ENCODE peak calls at places on chromosomes 12 and 14, in eight cellular contexts. F is NCI-H2081, R is right cardiac atrium, C is T47D, N is hypothalamus, H is neuronal stem cell, S is ELR, P is H7. E is an unnamed sample.

GRCh38 chr12:57609091-57609780 is 2.0 kb upstream of the ARHGEF25 start:
- DNase-seq in F (no peak), R (peak; percentile 73), C (no peak), N (no peak), H (no peak), S (no peak), P (peak; percentile 80), E (no peak)

GRCh38 chr12:112111931-112112330 is 3.3 kb upstream of the NAA25 start:
- DNase-seq in F (no peak), R (no peak), C (no peak), N (no peak), H (no peak), S (no peak), P (no peak), E (no peak)

GRCh38 chr14:59754256-59754655 is 116.3 kb downstream of the RTN1 start:
- DNase-seq in F (no peak), R (no peak), C (no peak), N (no peak), H (no peak), S (peak; percentile 57), P (no peak), E (no peak)

GRCh38 chr12:101474248-101474647 is 888 bp upstream of the SPIC start:
- DNase-seq in F (no peak), R (no peak), C (no peak), N (no peak), H (no peak), S (no peak), P (no peak), E (no peak)

GRCh38 chr12:3201741-3202500 is 124.7 kb downstream of the TSPAN9 start:
- DNase-seq in F (no peak), R (no peak), C (no peak), N (no peak), H (no peak), S (no peak), P (peak; percentile 73), E (no peak)

GRCh38 chr12:49336645-49337584 is at the start of gene C1QL4:
- DNase-seq in F (peak; percentile 71), R (peak; percentile 93), C (peak; percentile 96), N (peak; percentile 21), H (peak; percentile 84), S (peak; percentile 82), P (peak; percentile 99), E (peak; percentile 73)

GRCh38 chr14:29442720-29443119 is 484.9 kb downstream of the PRKD1 start:
- DNase-seq in F (no peak), R (no peak), C (no peak), N (no peak), H (no peak), S (peak; percentile 93), P (no peak), E (no peak)

GRCh38 chr14:71492346-71492745 is 439.9 kb upstream of the RGS6 start:
- DNase-seq in F (no peak), R (no peak), C (no peak), N (no peak), H (no peak), S (no peak), P (no peak), E (no peak)

E was measured in prostate gland.